ENCODE peak calls at places on chromosomes 5 and 9, in five cellular contexts. D is CD8-positive, alpha-beta T cell; R is neural crest cell; B is GM12865; K is NCI-H82. L is an unnamed sample.

GRCh38 chr9:78408388-78408787 is 111.5 kb downstream of the PSAT1 start:
- DNase-seq in B (no peak), K (no peak), D (no peak), R (no peak), L (no peak)

GRCh38 chr5:172107606-172108005 is 80.4 kb downstream of the STK10 start:
- DNase-seq in K (no peak), D (no peak), R (no peak), B (no peak), L (no peak)

GRCh38 chr5:16549491-16550233 is 67.1 kb downstream of the RETREG1 start:
- DNase-seq in D (no peak), K (no peak), B (no peak), R (no peak), L (no peak)

GRCh38 chr9:16325966-16326365 is 544.5 kb downstream of the BNC2 start:
- DNase-seq in R (no peak), B (no peak), D (no peak), K (no peak), L (no peak)

GRCh38 chr5:67144183-67144639 is 52.4 kb downstream of the CD180 start:
- DNase-seq in B (no peak), D (no peak), K (no peak), R (no peak), L (no peak)

GRCh38 chr5:488744-489688 is 35.2 kb downstream of the SLC9A3 start:
- DNase-seq in B (no peak), K (no peak), D (no peak), R (no peak), L (no peak)

GRCh38 chr9:105656131-105656921 is 5.9 kb upstream of the TAL2 start:
- DNase-seq in K (peak), B (peak), R (peak), D (no peak), L (peak)

GRCh38 chr9:22160235-22160634 is 151.1 kb upstream of the CDKN2B start:
- DNase-seq in B (no peak), D (no peak), K (no peak), R (no peak), L (no peak)

GRCh38 chr5:156824800-156825199 is 25.3 kb upstream of the PPP1R2B start:
- DNase-seq in R (no peak), D (no peak), K (peak), B (peak), L (no peak)

GRCh38 chr9:107332883-107333282 is 49.8 kb downstream of the RAD23B start:
- DNase-seq in K (no peak), D (no peak), B (no peak), R (no peak), L (no peak)

GRCh38 chr5:159737263-159737662 is 179.0 kb upstream of the ADRA1B start:
- DNase-seq in R (no peak), K (no peak), D (no peak), B (no peak), L (no peak)

GRCh38 chr9:133956520-133957076 is 35.5 kb downstream of the VAV2 start:
- DNase-seq in K (no peak), B (peak), R (no peak), D (no peak), L (no peak)

GRCh38 chr5:77748160-77748559 is 28.0 kb downstream of the TBCA start:
- DNase-seq in D (no peak), K (peak), R (no peak), B (no peak), L (no peak)

GRCh38 chr5:180283026-180283615 is 8.8 kb downstream of the MAPK9 start:
- DNase-seq in K (no peak), R (no peak), B (no peak), D (no peak), L (no peak)

GRCh38 chr9:132694144-132694543 is 23.9 kb downstream of the GTF3C4 start:
- DNase-seq in D (peak), B (peak), K (peak), R (no peak), L (no peak)

GRCh38 chr5:74798977-74799911 is 32.2 kb downstream of the NSA2 start:
- DNase-seq in D (no peak), B (no peak), R (no peak), K (no peak), L (no peak)

GRCh38 chr9:104961238-104961637 is 33.3 kb upstream of the ABCA1 start:
- DNase-seq in K (peak), B (peak), D (peak), R (no peak), L (no peak)

GRCh38 chr5:77210091-77211012 is at the start of gene PDE8B:
- DNase-seq in K (no peak), B (no peak), D (no peak), R (no peak), L (no peak)

GRCh38 chr9:136328011-136328621 is 777 bp downstream of the GPSM1 start:
- DNase-seq in B (no peak), D (no peak), R (no peak), K (no peak), L (no peak)

GRCh38 chr5:139138790-139139189 is 59.4 kb downstream of the SIL1 start:
- DNase-seq in R (no peak), K (no peak), D (no peak), B (peak), L (no peak)

GRCh38 chr9:19992556-19992955 is 203.7 kb upstream of the SLC24A2 start:
- DNase-seq in R (no peak), K (peak), B (no peak), D (no peak), L (no peak)

GRCh38 chr9:106897223-106897622 is 34.3 kb downstream of the ZNF462 start:
- DNase-seq in R (no peak), D (no peak), B (no peak), K (no peak), L (no peak)

L was measured in NCI-H1930.